ENCODE peak calls at places on chromosomes 6 and 20, in ten cellular contexts. One of them, this sample, is unnamed.

GRCh38 chr6:112237066-112237465 is 17.3 kb downstream of the LAMA4 start:
- DNase-seq in mucosa of descending colon: no peak
- DNase-seq in fibroblast of pulmonary artery: peak
- DNase-seq in ovary: no peak
- DNase-seq in CD8-positive, alpha-beta T cell: no peak
- DNase-seq in choroid plexus epithelial cell: no peak
- DNase-seq in BE2C: no peak
- DNase-seq in IMR-90: no peak
- DNase-seq in brain microvascular endothelial cell: no peak
- DNase-seq in left ventricle myocardium inferior: no peak
- DNase-seq in this sample: no peak

GRCh38 chr6:111818539-111819226 is 54.6 kb downstream of the FYN start:
- DNase-seq in mucosa of descending colon: no peak
- DNase-seq in fibroblast of pulmonary artery: no peak
- DNase-seq in ovary: no peak
- DNase-seq in CD8-positive, alpha-beta T cell: no peak
- DNase-seq in choroid plexus epithelial cell: peak
- DNase-seq in BE2C: no peak
- DNase-seq in IMR-90: peak
- DNase-seq in brain microvascular endothelial cell: no peak
- DNase-seq in left ventricle myocardium inferior: no peak
- DNase-seq in this sample: no peak

GRCh38 chr6:105553174-105553573 is 150.3 kb upstream of the PREP start:
- DNase-seq in mucosa of descending colon: peak
- DNase-seq in fibroblast of pulmonary artery: no peak
- DNase-seq in ovary: no peak
- DNase-seq in CD8-positive, alpha-beta T cell: no peak
- DNase-seq in choroid plexus epithelial cell: no peak
- DNase-seq in BE2C: no peak
- DNase-seq in IMR-90: no peak
- DNase-seq in brain microvascular endothelial cell: no peak
- DNase-seq in left ventricle myocardium inferior: no peak
- DNase-seq in this sample: no peak

GRCh38 chr6:124795879-124796838 is 166.1 kb upstream of the RNF217 start:
- DNase-seq in mucosa of descending colon: no peak
- DNase-seq in fibroblast of pulmonary artery: peak
- DNase-seq in ovary: no peak
- DNase-seq in CD8-positive, alpha-beta T cell: no peak
- DNase-seq in choroid plexus epithelial cell: peak
- DNase-seq in BE2C: no peak
- DNase-seq in IMR-90: peak
- DNase-seq in brain microvascular endothelial cell: peak
- DNase-seq in left ventricle myocardium inferior: peak
- DNase-seq in this sample: peak

GRCh38 chr6:80356000-80356399 is 249.5 kb downstream of the BCKDHB start:
- DNase-seq in mucosa of descending colon: no peak
- DNase-seq in fibroblast of pulmonary artery: no peak
- DNase-seq in ovary: no peak
- DNase-seq in CD8-positive, alpha-beta T cell: no peak
- DNase-seq in choroid plexus epithelial cell: peak
- DNase-seq in BE2C: no peak
- DNase-seq in IMR-90: no peak
- DNase-seq in brain microvascular endothelial cell: no peak
- DNase-seq in left ventricle myocardium inferior: no peak
- DNase-seq in this sample: no peak

GRCh38 chr6:14734416-14735340 is 511.2 kb upstream of the JARID2 start:
- DNase-seq in mucosa of descending colon: peak
- DNase-seq in fibroblast of pulmonary artery: peak
- DNase-seq in ovary: no peak
- DNase-seq in CD8-positive, alpha-beta T cell: no peak
- DNase-seq in choroid plexus epithelial cell: peak
- DNase-seq in BE2C: no peak
- DNase-seq in IMR-90: peak
- DNase-seq in brain microvascular endothelial cell: peak
- DNase-seq in left ventricle myocardium inferior: no peak
- DNase-seq in this sample: peak

GRCh38 chr6:119978274-119978889 is 628.8 kb upstream of the MAN1A1 start:
- DNase-seq in mucosa of descending colon: peak
- DNase-seq in fibroblast of pulmonary artery: peak
- DNase-seq in ovary: no peak
- DNase-seq in CD8-positive, alpha-beta T cell: no peak
- DNase-seq in choroid plexus epithelial cell: peak
- DNase-seq in BE2C: peak
- DNase-seq in IMR-90: peak
- DNase-seq in brain microvascular endothelial cell: peak
- DNase-seq in left ventricle myocardium inferior: no peak
- DNase-seq in this sample: peak

GRCh38 chr20:3660262-3661059 is 2.7 kb downstream of the GFRA4 start:
- DNase-seq in mucosa of descending colon: no peak
- DNase-seq in fibroblast of pulmonary artery: no peak
- DNase-seq in ovary: peak
- DNase-seq in CD8-positive, alpha-beta T cell: no peak
- DNase-seq in choroid plexus epithelial cell: no peak
- DNase-seq in BE2C: no peak
- DNase-seq in IMR-90: no peak
- DNase-seq in brain microvascular endothelial cell: no peak
- DNase-seq in left ventricle myocardium inferior: no peak
- DNase-seq in this sample: no peak

GRCh38 chr6:5619249-5619648 is 357.9 kb downstream of the FARS2 start:
- DNase-seq in mucosa of descending colon: no peak
- DNase-seq in fibroblast of pulmonary artery: no peak
- DNase-seq in ovary: no peak
- DNase-seq in CD8-positive, alpha-beta T cell: peak
- DNase-seq in choroid plexus epithelial cell: no peak
- DNase-seq in BE2C: no peak
- DNase-seq in IMR-90: no peak
- DNase-seq in brain microvascular endothelial cell: no peak
- DNase-seq in left ventricle myocardium inferior: no peak
- DNase-seq in this sample: no peak

GRCh38 chr6:29702519-29703103 is 20.6 kb upstream of the HLA-F start:
- DNase-seq in mucosa of descending colon: peak
- DNase-seq in fibroblast of pulmonary artery: peak
- DNase-seq in ovary: peak
- DNase-seq in CD8-positive, alpha-beta T cell: peak
- DNase-seq in choroid plexus epithelial cell: peak
- DNase-seq in BE2C: peak
- DNase-seq in IMR-90: no peak
- DNase-seq in brain microvascular endothelial cell: peak
- DNase-seq in left ventricle myocardium inferior: peak
- DNase-seq in this sample: peak

GRCh38 chr6:2931055-2931454 is 27.9 kb upstream of the SERPINB9 start:
- DNase-seq in mucosa of descending colon: no peak
- DNase-seq in fibroblast of pulmonary artery: no peak
- DNase-seq in ovary: no peak
- DNase-seq in CD8-positive, alpha-beta T cell: no peak
- DNase-seq in choroid plexus epithelial cell: no peak
- DNase-seq in BE2C: no peak
- DNase-seq in IMR-90: no peak
- DNase-seq in brain microvascular endothelial cell: no peak
- DNase-seq in left ventricle myocardium inferior: no peak
- DNase-seq in this sample: no peak

GRCh38 chr6:2937627-2938003 is 33.8 kb downstream of the SERPINB6 start:
- DNase-seq in mucosa of descending colon: no peak
- DNase-seq in fibroblast of pulmonary artery: no peak
- DNase-seq in ovary: no peak
- DNase-seq in CD8-positive, alpha-beta T cell: no peak
- DNase-seq in choroid plexus epithelial cell: no peak
- DNase-seq in BE2C: no peak
- DNase-seq in IMR-90: no peak
- DNase-seq in brain microvascular endothelial cell: no peak
- DNase-seq in left ventricle myocardium inferior: no peak
- DNase-seq in this sample: no peak

GRCh38 chr6:2934057-2934456 is 30.9 kb upstream of the SERPINB9 start:
- DNase-seq in mucosa of descending colon: no peak
- DNase-seq in fibroblast of pulmonary artery: no peak
- DNase-seq in ovary: no peak
- DNase-seq in CD8-positive, alpha-beta T cell: no peak
- DNase-seq in choroid plexus epithelial cell: no peak
- DNase-seq in BE2C: no peak
- DNase-seq in IMR-90: no peak
- DNase-seq in brain microvascular endothelial cell: no peak
- DNase-seq in left ventricle myocardium inferior: no peak
- DNase-seq in this sample: no peak

GRCh38 chr6:2935566-2936291 is 32.6 kb upstream of the SERPINB9 start:
- DNase-seq in mucosa of descending colon: no peak
- DNase-seq in fibroblast of pulmonary artery: no peak
- DNase-seq in ovary: no peak
- DNase-seq in CD8-positive, alpha-beta T cell: no peak
- DNase-seq in choroid plexus epithelial cell: no peak
- DNase-seq in BE2C: no peak
- DNase-seq in IMR-90: no peak
- DNase-seq in brain microvascular endothelial cell: no peak
- DNase-seq in left ventricle myocardium inferior: no peak
- DNase-seq in this sample: no peak

GRCh38 chr6:2931970-2932748 is 29.1 kb upstream of the SERPINB9 start:
- DNase-seq in mucosa of descending colon: peak
- DNase-seq in fibroblast of pulmonary artery: peak
- DNase-seq in ovary: peak
- DNase-seq in CD8-positive, alpha-beta T cell: peak
- DNase-seq in choroid plexus epithelial cell: peak
- DNase-seq in BE2C: peak
- DNase-seq in IMR-90: peak
- DNase-seq in brain microvascular endothelial cell: peak
- DNase-seq in left ventricle myocardium inferior: peak
- DNase-seq in this sample: peak
- TF ChIP-seq CTCF in mucosa of descending colon: peak
- TF ChIP-seq CTCF in fibroblast of pulmonary artery: no peak
- TF ChIP-seq CTCF in ovary: peak
- TF ChIP-seq CTCF in CD8-positive, alpha-beta T cell: peak
- TF ChIP-seq CTCF in choroid plexus epithelial cell: peak
- TF ChIP-seq CTCF in BE2C: peak
- TF ChIP-seq CTCF in IMR-90: peak
- TF ChIP-seq CTCF in brain microvascular endothelial cell: peak
- TF ChIP-seq CTCF in left ventricle myocardium inferior: peak
- TF ChIP-seq CTCF in this sample: peak

GRCh38 chr20:33261465-33261864 is 21.5 kb upstream of the BPIFB1 start:
- DNase-seq in mucosa of descending colon: no peak
- DNase-seq in fibroblast of pulmonary artery: no peak
- DNase-seq in ovary: no peak
- DNase-seq in CD8-positive, alpha-beta T cell: no peak
- DNase-seq in choroid plexus epithelial cell: no peak
- DNase-seq in BE2C: no peak
- DNase-seq in IMR-90: no peak
- DNase-seq in brain microvascular endothelial cell: no peak
- DNase-seq in left ventricle myocardium inferior: no peak
- DNase-seq in this sample: no peak

GRCh38 chr20:33263784-33264183 is 19.2 kb upstream of the BPIFB1 start:
- DNase-seq in mucosa of descending colon: no peak
- DNase-seq in fibroblast of pulmonary artery: no peak
- DNase-seq in ovary: no peak
- DNase-seq in CD8-positive, alpha-beta T cell: no peak
- DNase-seq in choroid plexus epithelial cell: no peak
- DNase-seq in BE2C: no peak
- DNase-seq in IMR-90: no peak
- DNase-seq in brain microvascular endothelial cell: no peak
- DNase-seq in left ventricle myocardium inferior: no peak
- DNase-seq in this sample: no peak

GRCh38 chr20:33259371-33259770 is 23.6 kb downstream of the BPIFA1 start:
- DNase-seq in mucosa of descending colon: no peak
- DNase-seq in fibroblast of pulmonary artery: no peak
- DNase-seq in ovary: no peak
- DNase-seq in CD8-positive, alpha-beta T cell: no peak
- DNase-seq in choroid plexus epithelial cell: no peak
- DNase-seq in BE2C: no peak
- DNase-seq in IMR-90: no peak
- DNase-seq in brain microvascular endothelial cell: no peak
- DNase-seq in left ventricle myocardium inferior: no peak
- DNase-seq in this sample: no peak

GRCh38 chr20:33267691-33268090 is 15.3 kb upstream of the BPIFB1 start:
- DNase-seq in mucosa of descending colon: no peak
- DNase-seq in fibroblast of pulmonary artery: no peak
- DNase-seq in ovary: no peak
- DNase-seq in CD8-positive, alpha-beta T cell: no peak
- DNase-seq in choroid plexus epithelial cell: no peak
- DNase-seq in BE2C: no peak
- DNase-seq in IMR-90: no peak
- DNase-seq in brain microvascular endothelial cell: no peak
- DNase-seq in left ventricle myocardium inferior: no peak
- DNase-seq in this sample: no peak

DNA sequence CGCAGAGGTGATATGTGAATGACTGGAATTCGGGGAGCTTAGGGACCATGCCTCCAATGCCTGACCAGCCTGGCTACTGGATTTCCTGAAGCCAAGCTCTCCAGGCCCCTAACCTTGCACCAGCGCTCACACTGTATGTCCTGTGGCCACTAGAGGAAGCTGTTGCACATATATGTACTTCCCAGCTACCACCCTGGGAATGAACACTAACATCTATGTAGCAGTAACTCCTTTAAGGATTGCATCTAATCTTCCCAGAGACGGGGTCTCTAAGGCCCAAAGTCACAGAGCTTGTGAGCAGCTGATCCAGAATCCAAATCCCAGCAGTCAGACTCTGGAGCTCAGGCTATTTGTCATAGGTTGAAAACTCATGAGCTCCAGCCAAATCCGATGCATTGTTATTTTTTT is 20.4 kb upstream of the BPIFB1 start:
- DNase-seq in mucosa of descending colon: peak
- DNase-seq in fibroblast of pulmonary artery: peak
- DNase-seq in ovary: no peak
- DNase-seq in CD8-positive, alpha-beta T cell: no peak
- DNase-seq in choroid plexus epithelial cell: peak
- DNase-seq in BE2C: peak
- DNase-seq in IMR-90: peak
- DNase-seq in brain microvascular endothelial cell: peak
- DNase-seq in left ventricle myocardium inferior: no peak
- DNase-seq in this sample: peak
- H3K4me3 ChIP-seq in mucosa of descending colon: no peak
- H3K4me3 ChIP-seq in fibroblast of pulmonary artery: no peak
- H3K4me3 ChIP-seq in ovary: no peak
- H3K4me3 ChIP-seq in CD8-positive, alpha-beta T cell: no peak
- H3K4me3 ChIP-seq in choroid plexus epithelial cell: no peak
- H3K4me3 ChIP-seq in BE2C: no peak
- H3K4me3 ChIP-seq in IMR-90: no peak
- H3K4me3 ChIP-seq in brain microvascular endothelial cell: no peak
- H3K4me3 ChIP-seq in left ventricle myocardium inferior: no peak
- H3K4me3 ChIP-seq in this sample: no peak

DNA sequence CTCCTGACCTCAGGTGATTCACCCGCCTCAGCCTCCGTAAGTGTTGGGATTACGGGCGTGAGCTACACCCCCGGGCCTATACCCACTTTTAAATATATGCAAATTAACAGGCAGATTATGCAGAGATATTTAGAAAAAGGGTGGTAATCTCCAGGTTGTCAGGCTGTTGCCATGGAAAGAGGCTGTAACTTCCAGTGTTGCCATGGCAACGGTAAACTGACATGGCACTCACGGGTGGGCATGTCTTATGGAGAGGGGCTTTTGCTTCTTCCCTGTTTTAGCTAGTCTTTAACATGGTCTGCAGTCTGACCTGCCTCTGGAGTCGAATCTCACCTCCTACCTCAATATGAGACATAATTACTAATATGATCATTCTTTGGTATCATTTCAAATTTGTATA is 44.9 kb downstream of the ZNF334 start:
- DNase-seq in mucosa of descending colon: no peak
- DNase-seq in fibroblast of pulmonary artery: no peak
- DNase-seq in ovary: no peak
- DNase-seq in CD8-positive, alpha-beta T cell: no peak
- DNase-seq in choroid plexus epithelial cell: no peak
- DNase-seq in BE2C: no peak
- DNase-seq in IMR-90: no peak
- DNase-seq in brain microvascular endothelial cell: no peak
- DNase-seq in left ventricle myocardium inferior: no peak
- DNase-seq in this sample: no peak
- TF ChIP-seq CTCF in mucosa of descending colon: no peak
- TF ChIP-seq CTCF in fibroblast of pulmonary artery: no peak
- TF ChIP-seq CTCF in ovary: no peak
- TF ChIP-seq CTCF in CD8-positive, alpha-beta T cell: no peak
- TF ChIP-seq CTCF in choroid plexus epithelial cell: no peak
- TF ChIP-seq CTCF in BE2C: no peak
- TF ChIP-seq CTCF in IMR-90: no peak
- TF ChIP-seq CTCF in brain microvascular endothelial cell: no peak
- TF ChIP-seq CTCF in left ventricle myocardium inferior: no peak
- TF ChIP-seq CTCF in this sample: no peak

GRCh38 chr6:98845201-98846020 is 11.0 kb downstream of the POU3F2 start:
- DNase-seq in mucosa of descending colon: peak
- DNase-seq in fibroblast of pulmonary artery: peak
- DNase-seq in ovary: peak
- DNase-seq in CD8-positive, alpha-beta T cell: peak
- DNase-seq in choroid plexus epithelial cell: peak
- DNase-seq in BE2C: peak
- DNase-seq in IMR-90: peak
- DNase-seq in brain microvascular endothelial cell: peak
- DNase-seq in left ventricle myocardium inferior: peak
- DNase-seq in this sample: peak
- H3K4me3 ChIP-seq in mucosa of descending colon: no peak
- H3K4me3 ChIP-seq in fibroblast of pulmonary artery: peak
- H3K4me3 ChIP-seq in ovary: no peak
- H3K4me3 ChIP-seq in CD8-positive, alpha-beta T cell: peak
- H3K4me3 ChIP-seq in choroid plexus epithelial cell: no peak
- H3K4me3 ChIP-seq in BE2C: peak
- H3K4me3 ChIP-seq in IMR-90: no peak
- H3K4me3 ChIP-seq in brain microvascular endothelial cell: peak
- H3K4me3 ChIP-seq in left ventricle myocardium inferior: peak
- H3K4me3 ChIP-seq in this sample: peak

This sample was measured in astrocyte of the spinal cord.